ENCODE peak calls at places on chromosomes 12 and 14, in seven cellular contexts. A, G, Z, P, I, E and X are unnamed samples.
A peak's percentile ranks its signal among the peaks of the same experiment; 100 is the strongest.

GRCh38 chr14:103103461-103104388 is 9.2 kb downstream of the EXOC3L4 start:
- DNase-seq in P (peak; percentile 72), E (no peak), I (no peak), A (peak; percentile 27), Z (peak; percentile 91), G (no peak), X (no peak)

GRCh38 chr12:121144416-121144914 is 11.8 kb downstream of the P2RX7 start:
- DNase-seq in P (peak; percentile 21), A (peak; percentile 65), I (no peak), G (no peak), E (no peak), Z (no peak), X (peak; percentile 42)

GRCh38 chr14:69876221-69876847 is 2.9 kb upstream of the SMOC1 start:
- DNase-seq in P (no peak), A (no peak), Z (no peak), E (no peak), I (no peak), G (no peak), X (no peak)

GRCh38 chr12:69105101-69105613 is 134.2 kb upstream of the CPSF6 start:
- DNase-seq in I (no peak), A (no peak), G (no peak), Z (no peak), P (no peak), E (no peak), X (no peak)

GRCh38 chr12:103812789-103813188 is 28.2 kb downstream of the NT5DC3 start:
- DNase-seq in G (no peak), Z (no peak), I (no peak), E (no peak), A (no peak), P (no peak), X (no peak)

GRCh38 chr14:23539209-23539866 is 12.2 kb downstream of the ZFHX2 start:
- DNase-seq in I (peak; percentile 92), A (peak; percentile 32), P (peak; percentile 75), G (no peak), E (no peak), Z (no peak), X (no peak)

GRCh38 chr14:102424923-102425322 is 62.2 kb downstream of the TECPR2 start:
- DNase-seq in Z (no peak), E (no peak), P (no peak), I (no peak), G (no peak), A (no peak), X (no peak)

GRCh38 chr14:39268393-39268792 is 34.7 kb downstream of the MIA2 start:
- DNase-seq in E (no peak), A (peak; percentile 21), Z (no peak), I (peak; percentile 43), G (no peak), P (peak; percentile 4), X (no peak)

GRCh38 chr12:113244015-113244983 is 23.0 kb downstream of the TPCN1 start:
- DNase-seq in I (no peak), Z (peak; percentile 81), A (peak; percentile 47), P (no peak), G (no peak), E (peak; percentile 67), X (no peak)

GRCh38 chr12:12365931-12366431 is 9.1 kb downstream of the BORCS5 start:
- DNase-seq in Z (no peak), E (no peak), I (no peak), A (no peak), P (peak; percentile 45), G (no peak), X (no peak)

GRCh38 chr12:117059156-117059555 is 40.1 kb downstream of the TESC start:
- DNase-seq in P (no peak), Z (no peak), E (no peak), I (no peak), G (no peak), A (no peak), X (no peak)

GRCh38 chr14:96062010-96062409 is 22.8 kb downstream of the C14orf132 start:
- DNase-seq in G (no peak), I (no peak), E (no peak), P (no peak), Z (no peak), A (no peak), X (no peak)

GRCh38 chr14:104138098-104138890 is at the start of gene KIF26A:
- DNase-seq in G (no peak), A (no peak), Z (peak; percentile 56), E (peak; percentile 26), I (peak; percentile 84), P (peak; percentile 53), X (no peak)

GRCh38 chr14:67815573-67816235 is 686 bp downstream of the ZFYVE26 start:
- DNase-seq in Z (no peak), I (peak; percentile 51), G (no peak), E (no peak), P (peak; percentile 42), A (peak; percentile 57), X (no peak)

GRCh38 chr12:127552838-127553237 is 714.1 kb upstream of the TMEM132C start:
- DNase-seq in Z (no peak), A (no peak), I (no peak), E (no peak), P (no peak), G (no peak), X (no peak)

GRCh38 chr12:128685903-128686475 is 137.8 kb downstream of the SLC15A4 start:
- DNase-seq in E (no peak), I (no peak), A (no peak), P (no peak), G (no peak), Z (no peak), X (no peak)

GRCh38 chr14:106044515-106044914 is 518.1 kb downstream of the TMEM121 start:
- DNase-seq in A (no peak), I (no peak), P (no peak), Z (no peak), G (no peak), E (no peak), X (no peak)

GRCh38 chr12:110689601-110690430 is 901 bp upstream of the HVCN1 start:
- DNase-seq in I (peak; percentile 87), G (peak; percentile 13), A (peak; percentile 37), E (no peak), P (peak; percentile 65), Z (no peak), X (no peak)

GRCh38 chr14:99064262-99064954 is 207.6 kb downstream of the BCL11B start:
- DNase-seq in G (no peak), A (peak; percentile 90), Z (no peak), E (no peak), P (no peak), I (no peak), X (no peak)